ENCODE peak calls at places on chromosomes 12 and 14, in four cellular contexts. One of them, this sample, is unnamed.

GRCh38 chr12:52280796-52281560 is 6.5 kb downstream of the KRT86 start:
- DNase-seq in GM13977: no peak
- DNase-seq in kidney: peak; percentile 87
- DNase-seq in iris pigment epithelial cell: peak; percentile 96
- DNase-seq in this sample: no peak

GRCh38 chr12:100927825-100928224 is 133.2 kb downstream of the ANO4 start:
- DNase-seq in GM13977: no peak
- DNase-seq in kidney: no peak
- DNase-seq in iris pigment epithelial cell: peak; percentile 58
- DNase-seq in this sample: no peak

GRCh38 chr12:93789767-93790166 is 112.6 kb downstream of the CRADD start:
- DNase-seq in GM13977: no peak
- DNase-seq in kidney: no peak
- DNase-seq in iris pigment epithelial cell: peak; percentile 67
- DNase-seq in this sample: no peak

GRCh38 chr12:6091786-6092566 is 32.5 kb downstream of the VWF start:
- DNase-seq in GM13977: no peak
- DNase-seq in kidney: no peak
- DNase-seq in iris pigment epithelial cell: no peak
- DNase-seq in this sample: no peak

GRCh38 chr14:69047255-69047654 is 68.2 kb upstream of the ACTN1 start:
- DNase-seq in GM13977: no peak
- DNase-seq in kidney: no peak
- DNase-seq in iris pigment epithelial cell: no peak
- DNase-seq in this sample: no peak

GRCh38 chr14:79831198-79831890 is 380.0 kb downstream of the DIO2 start:
- DNase-seq in GM13977: no peak
- DNase-seq in kidney: no peak
- DNase-seq in iris pigment epithelial cell: peak; percentile 6
- DNase-seq in this sample: no peak

GRCh38 chr12:27899151-27899661 is 73.3 kb downstream of the PTHLH start:
- DNase-seq in GM13977: no peak
- DNase-seq in kidney: no peak
- DNase-seq in iris pigment epithelial cell: peak; percentile 99
- DNase-seq in this sample: no peak

GRCh38 chr14:64196668-64197411 is 97.3 kb downstream of the ESR2 start:
- DNase-seq in GM13977: peak; percentile 40
- DNase-seq in kidney: no peak
- DNase-seq in iris pigment epithelial cell: peak; percentile 61
- DNase-seq in this sample: no peak